ENCODE peak calls at places on chromosomes 3 and 15, in seven cellular contexts. Q is CD8-positive, alpha-beta memory T cell; S is fibroblast of lung; Y is caudate nucleus; L is right cardiac atrium; A is body of pancreas; C is K562. W is an unnamed sample.

GRCh38 chr3:139185482-139185881 is 140.8 kb upstream of the PRR23C start:
- DNase-seq in Q (no peak), S (no peak), C (no peak), A (no peak), Y (no peak), L (peak), W (no peak)

GRCh38 chr3:31116651-31117050 is 222.2 kb upstream of the GADL1 start:
- DNase-seq in Y (no peak), A (no peak), C (no peak), S (peak), L (no peak), Q (no peak), W (peak)

GRCh38 chr3:20316238-20316637 is 130.2 kb upstream of the SGO1 start:
- DNase-seq in Q (no peak), A (peak), C (no peak), S (no peak), L (no peak), Y (no peak), W (no peak)

GRCh38 chr15:74312445-74313007 is 54.9 kb downstream of the CYP11A1 start:
- DNase-seq in S (no peak), Y (no peak), C (peak), Q (no peak), A (peak), L (no peak), W (no peak)

GRCh38 chr3:58068126-58068809 is 60.0 kb downstream of the FLNB start:
- DNase-seq in A (peak), S (no peak), Q (no peak), L (no peak), Y (no peak), C (peak), W (no peak)

GRCh38 chr3:57952208-57952631 is 56.0 kb upstream of the FLNB start:
- DNase-seq in Y (no peak), A (no peak), S (peak), C (peak), L (peak), Q (no peak), W (peak)

GRCh38 chr3:49747792-49748480 is 24.2 kb upstream of the GMPPB start:
- DNase-seq in Q (no peak), A (no peak), C (no peak), L (no peak), S (peak), Y (no peak), W (no peak)

GRCh38 chr3:194029846-194030245 is 106.1 kb upstream of the HES1 start:
- DNase-seq in Q (no peak), L (no peak), S (no peak), C (no peak), A (peak), Y (no peak), W (no peak)

GRCh38 chr3:18758047-18758704 is 333.0 kb upstream of the SATB1 start:
- DNase-seq in S (peak), Y (no peak), A (peak), Q (peak), L (no peak), C (peak), W (peak)

GRCh38 chr3:11810276-11810675 is 36.4 kb downstream of the TAMM41 start:
- DNase-seq in Y (no peak), S (peak), A (no peak), C (no peak), Q (no peak), L (no peak), W (peak)

GRCh38 chr3:196624907-196625306 is 14.6 kb upstream of the NRROS start:
- DNase-seq in C (no peak), L (peak), Y (no peak), S (no peak), Q (no peak), A (peak), W (no peak)

GRCh38 chr15:22949074-22949547 is 31.1 kb downstream of the CYFIP1 start:
- DNase-seq in A (no peak), L (peak), Y (no peak), Q (no peak), S (peak), C (peak), W (peak)

GRCh38 chr15:32956006-32956405 is 238.2 kb downstream of the GREM1 start:
- DNase-seq in C (peak), A (peak), S (peak), L (no peak), Y (no peak), Q (no peak), W (peak)

GRCh38 chr3:78140866-78141658 is 1101.2 kb downstream of the ROBO2 start:
- DNase-seq in Y (no peak), Q (no peak), A (no peak), S (peak), L (no peak), C (no peak), W (peak)

GRCh38 chr15:95141486-95141885 is 910.1 kb downstream of the MCTP2 start:
- DNase-seq in A (no peak), C (no peak), S (peak), Q (no peak), Y (no peak), L (no peak), W (peak)

GRCh38 chr15:33292718-33293307 is 18.0 kb upstream of the RYR3 start:
- DNase-seq in Q (no peak), A (peak), C (peak), S (peak), L (peak), Y (no peak), W (peak)

GRCh38 chr3:180594631-180595348 is 7.2 kb upstream of the TTC14 start:
- DNase-seq in Y (no peak), Q (no peak), A (no peak), S (peak), L (no peak), C (no peak), W (no peak)

GRCh38 chr3:42148982-42149432 is 57.9 kb downstream of the TRAK1 start:
- DNase-seq in C (peak), A (peak), S (peak), L (peak), Y (peak), Q (no peak), W (peak)

GRCh38 chr3:170330366-170330765 is 27.1 kb upstream of the SKIL start:
- DNase-seq in A (peak), C (peak), L (no peak), S (peak), Y (no peak), Q (no peak), W (peak)

GRCh38 chr15:88004379-88004778 is 252.2 kb downstream of the NTRK3 start:
- DNase-seq in L (no peak), Q (no peak), Y (no peak), A (no peak), C (no peak), S (no peak), W (no peak)

GRCh38 chr3:169195672-169196071 is 467.8 kb downstream of the MECOM start:
- DNase-seq in L (no peak), A (no peak), Y (no peak), C (no peak), Q (no peak), S (no peak), W (no peak)

GRCh38 chr15:81304226-81304625 is 19.7 kb downstream of the STARD5 start:
- DNase-seq in C (no peak), S (peak), Q (no peak), Y (no peak), A (no peak), L (peak), W (no peak)

DNA sequence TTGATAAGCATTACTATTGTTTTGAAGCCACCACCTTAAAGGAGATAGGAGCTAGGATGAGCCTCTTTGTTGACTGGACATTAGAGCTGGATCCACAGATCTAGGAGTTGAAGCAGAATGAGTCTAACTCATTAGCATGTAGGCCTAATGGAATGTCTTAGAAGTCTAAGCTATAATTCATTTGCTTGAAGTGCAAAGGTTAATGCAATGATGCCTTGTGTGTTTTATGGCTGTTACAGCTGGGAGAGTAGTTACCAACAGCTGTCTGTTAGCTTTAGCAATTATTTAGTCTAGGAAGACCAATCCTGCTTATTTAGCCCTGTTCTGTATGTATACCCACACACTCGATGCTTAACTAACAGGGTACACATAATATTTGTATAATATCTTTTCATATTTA is 419.3 kb downstream of the TUSC7 start:
- DNase-seq in A (no peak), L (no peak), Q (no peak), S (no peak), C (no peak), Y (no peak), W (no peak)
- H3K27ac ChIP-seq in A (no peak), L (no peak), Q (no peak), S (no peak), C (no peak), Y (no peak), W (no peak)

GRCh38 chr3:129020691-129021090 is 19.6 kb downstream of the EFCC1 start:
- DNase-seq in L (no peak), A (no peak), S (no peak), Y (no peak), Q (no peak), C (no peak), W (no peak)
- H3K27ac ChIP-seq in L (no peak), A (no peak), S (no peak), Y (no peak), Q (no peak), C (no peak), W (no peak)

GRCh38 chr3:157119369-157119951 is 40.5 kb downstream of the CCNL1 start:
- DNase-seq in C (peak), Y (no peak), Q (peak), S (no peak), A (peak), L (no peak), W (no peak)

GRCh38 chr3:157122116-157122515 is 37.8 kb downstream of the CCNL1 start:
- DNase-seq in C (no peak), L (no peak), A (peak), Q (no peak), Y (no peak), S (peak), W (peak)

GRCh38 chr3:157121522-157121921 is 38.4 kb downstream of the CCNL1 start:
- DNase-seq in A (no peak), S (no peak), Y (no peak), L (no peak), Q (no peak), C (no peak), W (no peak)

GRCh38 chr3:157117875-157118654 is 41.9 kb downstream of the CCNL1 start:
- DNase-seq in S (no peak), Q (no peak), A (no peak), L (no peak), C (no peak), Y (no peak), W (no peak)

GRCh38 chr3:157120071-157120892 is 39.7 kb downstream of the CCNL1 start:
- DNase-seq in L (no peak), A (peak), Q (no peak), Y (no peak), C (no peak), S (no peak), W (no peak)
- H3K27ac ChIP-seq in L (no peak), A (peak), Q (no peak), Y (no peak), C (peak), S (no peak), W (no peak)

GRCh38 chr15:77291107-77291506 is 128.8 kb downstream of the PEAK1 start:
- DNase-seq in Q (no peak), S (no peak), L (no peak), Y (no peak), A (no peak), C (no peak), W (no peak)

GRCh38 chr15:77295446-77295845 is 124.5 kb downstream of the PEAK1 start:
- DNase-seq in A (no peak), Q (no peak), C (no peak), L (no peak), Y (no peak), S (peak), W (peak)

GRCh38 chr15:77292924-77293558 is 126.9 kb downstream of the PEAK1 start:
- DNase-seq in Q (no peak), Y (no peak), A (no peak), C (no peak), S (peak), L (no peak), W (peak)

GRCh38 chr15:77296773-77297337 is 123.0 kb downstream of the PEAK1 start:
- DNase-seq in S (no peak), C (no peak), Q (no peak), L (no peak), A (no peak), Y (no peak), W (no peak)
- H3K27ac ChIP-seq in S (no peak), C (no peak), Q (no peak), L (no peak), A (no peak), Y (no peak), W (no peak)

GRCh38 chr3:66494964-66495581 is 5.7 kb downstream of the LRIG1 start:
- DNase-seq in Q (no peak), A (no peak), C (no peak), L (no peak), Y (no peak), S (peak), W (no peak)
- H3K27ac ChIP-seq in Q (no peak), A (peak), C (no peak), L (peak), Y (peak), S (no peak), W (peak)